ENCODE peak calls at places on chromosomes 1 and 21, in five cellular contexts. H is Karpas-422, R is A549, S is heart left ventricle, K is right lobe of liver. O is an unnamed sample. For H3K4me1, the result is how much of the 10 kb centered on the place peaks cover.

GRCh38 chr21:31750843-31751242 is 18.9 kb upstream of the SCAF4 start:
- DNase-seq in H (no peak), R (peak), S (no peak), K (no peak), O (no peak)

GRCh38 chr1:157369808-157370521 is 182.3 kb downstream of the FCRL5 start:
- DNase-seq in H (peak), R (peak), S (no peak), K (no peak), O (no peak)

GRCh38 chr1:109290998-109291397 is 8.1 kb upstream of the PSRC1 start:
- DNase-seq in H (no peak), R (no peak), S (no peak), K (no peak), O (no peak)

GRCh38 chr21:15138475-15138874 is 73.7 kb upstream of the NRIP1 start:
- DNase-seq in H (no peak), R (no peak), S (no peak), K (peak), O (peak)

GRCh38 chr1:61631436-61631835 is 93.5 kb downstream of the TM2D1 start:
- DNase-seq in H (peak), R (no peak), S (no peak), K (no peak), O (no peak)

GRCh38 chr1:20640183-20640597 is 6.9 kb downstream of the PINK1 start:
- DNase-seq in H (peak), R (peak), S (no peak), K (no peak), O (peak)

GRCh38 chr1:181222972-181223371 is 134.5 kb downstream of the IER5 start:
- DNase-seq in H (no peak), R (no peak), S (no peak), K (no peak), O (no peak)

GRCh38 chr1:165109013-165109412 is 247.5 kb downstream of the LMX1A start:
- DNase-seq in H (no peak), R (no peak), S (no peak), K (no peak), O (peak)

GRCh38 chr1:228490120-228491078 is 3.2 kb downstream of the RNF187 start:
- DNase-seq in H (peak), R (no peak), S (peak), K (peak), O (no peak)

GRCh38 chr1:114270255-114271117 is 116.8 kb upstream of the SYT6 start:
- DNase-seq in H (no peak), R (no peak), S (no peak), K (no peak), O (no peak)

GRCh38 chr21:21668198-21668597 is 670.0 kb downstream of the NCAM2 start:
- DNase-seq in H (no peak), R (no peak), S (no peak), K (no peak), O (no peak)

GRCh38 chr1:3772027-3772714 is 378 bp upstream of the SMIM1 start:
- DNase-seq in H (peak), R (peak), S (peak), K (peak), O (peak)

GRCh38 chr1:7460807-7461206 is 310.3 kb upstream of the VAMP3 start:
- DNase-seq in H (no peak), R (no peak), S (no peak), K (no peak), O (no peak)

GRCh38 chr1:109240158-109241152 is 8.9 kb upstream of the CELSR2 start:
- DNase-seq in H (peak), R (no peak), S (peak), K (no peak), O (peak)

GRCh38 chr1:170680428-170680827 is 16.5 kb downstream of the PRRX1 start:
- DNase-seq in H (no peak), R (no peak), S (no peak), K (no peak), O (no peak)

GRCh38 chr1:79042539-79042938 is 36.0 kb upstream of the ADGRL4 start:
- DNase-seq in H (no peak), R (no peak), S (no peak), K (no peak), O (no peak)

GRCh38 chr1:160748182-160748876 is 9.3 kb downstream of the SLAMF7 start:
- DNase-seq in H (peak), R (peak), S (no peak), K (no peak), O (no peak)

GRCh38 chr1:19461352-19461645 is 24.0 kb downstream of the CAPZB start:
- DNase-seq in H (no peak), R (no peak), S (no peak), K (peak), O (no peak)

GRCh38 chr1:212485895-212486590 is 53.3 kb downstream of the NENF start:
- DNase-seq in H (no peak), R (peak), S (peak), K (peak), O (peak)

GRCh38 chr1:241749924-241750695 is 97.9 kb upstream of the EXO1 start:
- DNase-seq in H (no peak), R (no peak), S (no peak), K (no peak), O (no peak)

GRCh38 chr21:42366292-42367010 is at the start of gene TFF1:
- DNase-seq in H (no peak), R (peak), S (no peak), K (no peak), O (peak)

GRCh38 chr1:111270781-111271463 is 19.7 kb upstream of the CHIA start:
- DNase-seq in H (no peak), R (no peak), S (no peak), K (no peak), O (peak)

GRCh38 chr1:147600119-147601111 is 59.1 kb downstream of the BCL9 start:
- DNase-seq in H (peak), R (peak), S (no peak), K (no peak), O (no peak)

GRCh38 chr1:108199231-108199657 is 899 bp downstream of the SLC25A24 start:
- DNase-seq in H (peak), R (peak), S (peak), K (no peak), O (no peak)

GRCh38 chr1:28109639-28110038 is 21.2 kb upstream of the EYA3 start:
- DNase-seq in H (no peak), R (no peak), S (no peak), K (no peak), O (no peak)

GRCh38 chr1:50978852-50979781 is 9.1 kb downstream of the CDKN2C start:
- DNase-seq in H (no peak), R (no peak), S (peak), K (peak), O (no peak)

GRCh38 chr1:229461032-229461668 is 27.3 kb upstream of the ACTA1 start:
- DNase-seq in H (no peak), R (no peak), S (peak), K (no peak), O (no peak)

GRCh38 chr1:193283026-193283425 is 96.6 kb upstream of the B3GALT2 start:
- DNase-seq in H (no peak), R (no peak), S (no peak), K (no peak), O (no peak)

GRCh38 chr1:193019442-193020026 is 39.6 kb downstream of the UCHL5 start:
- DNase-seq in H (peak), R (peak), S (no peak), K (no peak), O (no peak)

GRCh38 chr1:179175011-179175934 is 54.2 kb downstream of the ABL2 start:
- DNase-seq in H (no peak), R (no peak), S (no peak), K (no peak), O (no peak)

GRCh38 chr1:186633101-186633500 is 47.1 kb downstream of the PTGS2 start:
- DNase-seq in H (no peak), R (no peak), S (no peak), K (no peak), O (no peak)

GRCh38 chr1:15765495-15766194 is 7.0 kb downstream of the FBLIM1 start:
- DNase-seq in H (peak), R (no peak), S (no peak), K (no peak), O (no peak)

GRCh38 chr1:94989911-94990463 is 63.1 kb upstream of the CNN3 start:
- DNase-seq in H (no peak), R (no peak), S (peak), K (peak), O (no peak)

GRCh38 chr1:12434174-12434573 is 183.8 kb downstream of the DHRS3 start:
- DNase-seq in H (no peak), R (no peak), S (no peak), K (no peak), O (no peak)

GRCh38 chr1:25556791-25557476 is 13.5 kb downstream of the LDLRAP1 start:
- DNase-seq in H (no peak), R (no peak), S (no peak), K (no peak), O (no peak)

DNA sequence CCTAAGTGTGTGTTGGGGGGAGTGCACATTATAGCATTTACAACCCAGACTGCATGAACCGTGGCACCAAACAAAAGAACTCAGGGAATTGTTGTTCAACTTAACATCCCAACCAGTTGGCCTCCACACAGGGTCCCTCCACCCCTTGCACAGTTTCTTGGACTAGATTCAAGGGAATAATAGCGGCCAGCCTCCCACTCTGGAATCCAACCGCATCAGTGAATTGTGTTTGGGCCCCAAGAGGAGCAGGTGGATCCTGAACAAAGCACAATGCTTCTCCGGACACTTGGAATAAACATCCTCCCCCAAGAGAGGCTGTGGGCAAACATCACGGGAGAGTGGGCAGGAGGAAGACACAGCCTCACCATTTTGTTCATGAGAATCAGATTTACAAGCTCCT is 18.2 kb downstream of the CD34 start:
- DNase-seq in H (no peak), R (no peak), S (no peak), K (no peak), O (no peak)
- H3K4me1 ChIP-seq in H (under half), R (under half), S (half or more), K (under half), O (under half)

DNA sequence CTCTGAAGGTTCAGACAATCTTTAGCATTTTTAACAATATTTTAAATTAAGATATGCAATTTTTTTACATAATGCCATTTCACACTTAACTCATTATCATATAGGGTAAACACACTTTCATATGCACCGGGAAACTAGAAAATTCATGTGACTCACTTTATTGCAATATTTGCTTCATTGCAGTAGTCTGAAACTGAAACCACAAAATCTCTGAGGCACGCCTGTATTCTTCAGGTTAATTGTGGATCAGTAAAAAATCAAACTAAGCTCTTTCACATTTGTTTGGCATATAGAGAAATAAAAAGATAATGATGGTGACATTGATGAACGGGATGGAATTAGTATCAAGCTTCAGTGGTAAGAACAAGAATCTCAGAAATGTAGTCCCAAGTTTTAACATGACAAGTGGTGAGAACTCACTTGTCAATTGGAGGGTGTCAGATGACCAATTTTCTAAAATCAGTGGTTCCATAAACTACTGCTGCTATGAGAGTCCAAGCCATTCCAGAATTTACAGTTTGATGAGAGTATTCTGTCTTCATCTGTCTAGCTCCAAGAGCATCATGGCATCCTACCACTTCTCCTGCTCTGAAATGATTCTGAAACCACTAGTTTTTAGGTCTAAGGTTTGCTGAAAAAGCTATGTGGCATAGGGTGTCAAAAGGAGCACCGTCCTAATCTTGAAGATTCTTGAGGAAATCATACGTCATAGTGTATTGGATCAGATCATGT is 281.0 kb downstream of the PTPRC start:
- DNase-seq in H (no peak), R (no peak), S (no peak), K (no peak), O (no peak)
- H3K4me3 ChIP-seq in H (peak), R (no peak), S (no peak), K (no peak), O (no peak)

DNA sequence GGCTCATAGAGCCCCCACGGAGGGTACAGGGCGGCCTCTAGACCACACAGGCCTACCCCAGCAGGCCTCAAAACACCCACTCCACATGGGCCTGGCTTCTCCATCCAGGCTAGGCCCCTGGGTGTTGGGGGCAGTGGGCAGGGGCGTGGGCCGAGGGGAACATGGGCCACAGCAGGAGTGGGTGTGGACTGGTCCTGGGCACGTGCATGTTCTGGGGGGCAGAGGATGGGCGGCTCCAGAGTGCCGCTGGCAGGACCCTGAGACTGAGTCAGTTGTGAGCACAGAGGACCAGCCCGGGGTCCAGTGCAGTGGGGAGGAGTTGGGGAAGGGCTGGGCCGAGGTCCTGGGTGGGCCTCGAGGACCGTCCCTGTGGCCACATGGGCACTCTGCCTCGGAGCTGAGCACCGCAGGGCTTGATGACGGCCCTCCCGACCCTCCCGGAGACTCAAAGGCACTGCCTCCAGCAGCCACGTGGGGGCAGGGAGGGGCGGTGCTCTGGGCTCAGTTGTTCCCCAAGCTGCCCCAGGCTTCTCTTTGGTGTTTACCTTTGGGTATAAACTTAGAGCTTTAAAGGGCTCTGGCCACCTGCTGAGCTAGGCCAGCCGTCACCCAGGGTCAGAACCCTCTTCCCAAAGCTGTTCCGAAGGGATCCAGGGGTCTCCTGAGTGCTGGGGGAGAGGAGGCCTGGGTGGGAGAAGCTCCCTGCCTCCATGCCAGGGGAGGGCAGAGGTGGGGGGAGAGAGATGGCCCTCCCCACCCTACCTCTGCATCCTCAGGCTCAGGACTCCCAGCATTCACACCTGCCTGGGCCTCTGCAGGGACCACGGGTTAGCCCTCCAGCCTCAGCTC is 79.9 kb downstream of the MORN1 start:
- DNase-seq in H (peak), R (peak), S (no peak), K (no peak), O (peak)
- H3K4me1 ChIP-seq in H (under half), R (under half), S (half or more), K (under half), O (under half)

GRCh38 chr1:174785506-174785905 is 214.2 kb upstream of the CACYBP start:
- DNase-seq in H (no peak), R (no peak), S (no peak), K (no peak), O (no peak)
- H3K4me3 ChIP-seq in H (no peak), R (no peak), S (no peak), K (no peak), O (no peak)

DNA sequence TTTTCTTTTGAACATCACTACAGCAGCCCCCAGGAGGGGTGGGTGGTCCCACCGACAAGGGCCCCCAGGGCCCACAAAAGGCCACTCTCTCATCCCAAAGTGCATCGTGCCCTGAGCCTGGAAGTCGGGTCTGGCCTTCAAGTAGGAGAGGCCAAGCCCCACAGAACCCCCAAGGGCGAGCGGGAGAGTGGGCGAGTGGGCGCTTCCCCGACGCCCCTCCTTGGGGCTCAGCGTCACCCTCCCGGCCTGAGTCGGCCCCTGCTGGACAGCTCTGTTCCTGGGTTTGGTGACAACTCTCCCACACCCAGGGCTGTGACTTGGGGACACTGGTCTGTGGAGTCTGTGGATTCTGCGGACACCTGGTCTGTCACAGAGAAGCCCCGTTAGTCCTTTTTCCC is 42.2 kb upstream of the COL18A1 start:
- DNase-seq in H (no peak), R (no peak), S (no peak), K (no peak), O (peak)
- H3K4me1 ChIP-seq in H (under half), R (half or more), S (under half), K (under half), O (under half)